ENCODE peak calls at places on chromosomes 5 and 9, in four cellular contexts. F is tibial nerve; A is CD8-positive, alpha-beta T cell; W is GM06990. P is an unnamed sample.

GRCh38 chr5:25544652-25545249 is 900.0 kb upstream of the CDH10 start:
- DNase-seq in A (no peak), W (no peak), F (peak; percentile 7), P (peak; percentile 36)

GRCh38 chr9:8268216-8268878 is 468.8 kb upstream of the DMAC1 start:
- DNase-seq in A (no peak), F (no peak), W (no peak), P (no peak)

GRCh38 chr9:107869111-107869510 is 379.5 kb upstream of the KLF4 start:
- DNase-seq in A (no peak), W (no peak), F (no peak), P (no peak)

GRCh38 chr5:126108505-126108904 is 314.7 kb upstream of the GRAMD2B start:
- DNase-seq in F (no peak), W (no peak), A (no peak), P (no peak)

GRCh38 chr9:128529191-128529590 is 23.2 kb upstream of the SPTAN1 start:
- DNase-seq in F (no peak), A (no peak), W (no peak), P (no peak)

GRCh38 chr9:29213374-29214161 is 1640.3 kb upstream of the C9orf72 start:
- DNase-seq in A (no peak), W (no peak), F (no peak), P (peak; percentile 10)

GRCh38 chr5:113608113-113608551 is 94.6 kb downstream of the YTHDC2 start:
- DNase-seq in W (no peak), A (no peak), F (no peak), P (no peak)

GRCh38 chr5:153158608-153159007 is 331.9 kb upstream of the GRIA1 start:
- DNase-seq in A (no peak), F (no peak), W (no peak), P (no peak)

GRCh38 chr5:61052870-61053269 is 107.9 kb downstream of the NDUFAF2 start:
- DNase-seq in A (no peak), W (no peak), F (no peak), P (peak; percentile 91)

GRCh38 chr9:34363619-34364351 is 12.9 kb downstream of the MYORG start:
- DNase-seq in A (peak; percentile 45), W (no peak), F (no peak), P (peak; percentile 12)

GRCh38 chr9:78234810-78235209 is 1.1 kb upstream of the CEP78 start:
- DNase-seq in F (no peak), W (no peak), A (no peak), P (peak; percentile 8)

GRCh38 chr9:22682536-22683392 is 236.1 kb downstream of the DMRTA1 start:
- DNase-seq in A (no peak), W (no peak), F (no peak), P (peak; percentile 66)

GRCh38 chr9:16371306-16371705 is 499.2 kb downstream of the BNC2 start:
- DNase-seq in A (peak; percentile 35), F (no peak), W (peak; percentile 9), P (no peak)

GRCh38 chr9:113471566-113471965 is 8.0 kb downstream of the RGS3 start:
- DNase-seq in F (no peak), A (no peak), W (no peak), P (no peak)

GRCh38 chr5:144191998-144192397 is 21.3 kb downstream of the KCTD16 start:
- DNase-seq in A (peak; percentile 54), W (peak; percentile 48), F (no peak), P (peak; percentile 79)

GRCh38 chr5:3348576-3349535 is 246.8 kb upstream of the IRX1 start:
- DNase-seq in W (no peak), F (no peak), A (peak; percentile 40), P (no peak)

GRCh38 chr5:31385774-31386537 is 145.9 kb downstream of the DROSHA start:
- DNase-seq in A (no peak), F (no peak), W (no peak), P (no peak)

GRCh38 chr9:119009253-119009652 is 360.0 kb downstream of the BRINP1 start:
- DNase-seq in A (no peak), W (no peak), F (no peak), P (no peak)

GRCh38 chr5:135140805-135141204 is 106.8 kb upstream of the PITX1 start:
- DNase-seq in A (no peak), F (no peak), W (no peak), P (peak; percentile 45)

GRCh38 chr9:109168170-109168569 is 1.1 kb upstream of the FRRS1L start:
- DNase-seq in W (no peak), A (no peak), F (no peak), P (no peak)

GRCh38 chr5:177018341-177018740 is 4.2 kb upstream of the ZNF346 start:
- DNase-seq in F (no peak), W (no peak), A (no peak), P (no peak)

GRCh38 chr9:80649001-80649420 is 1040.3 kb downstream of the TLE1 start:
- DNase-seq in F (peak; percentile 36), W (no peak), A (no peak), P (peak; percentile 89)

GRCh38 chr9:98099898-98100297 is 19.1 kb downstream of the TRIM14 start:
- DNase-seq in W (no peak), A (no peak), F (no peak), P (no peak)

GRCh38 chr5:17604951-17605350 is 968 bp downstream of the TAF11L11 start:
- DNase-seq in A (no peak), W (no peak), F (no peak), P (no peak)

GRCh38 chr9:93304574-93305496 is 120.9 kb downstream of the WNK2 start:
- DNase-seq in W (no peak), F (peak; percentile 58), A (peak; percentile 48), P (peak; percentile 55)

GRCh38 chr9:6667633-6668280 is 22.2 kb upstream of the GLDC start:
- DNase-seq in W (no peak), A (no peak), F (no peak), P (peak; percentile 40)

GRCh38 chr9:135074354-135075233 is 12.9 kb upstream of the OLFM1 start:
- DNase-seq in A (no peak), W (no peak), F (no peak), P (no peak)
- H3K4me3 ChIP-seq in A (no peak overlapping the region), W (no peak overlapping the region), F (peak overlapping the region; percentile 48), P (no peak overlapping the region)

DNA sequence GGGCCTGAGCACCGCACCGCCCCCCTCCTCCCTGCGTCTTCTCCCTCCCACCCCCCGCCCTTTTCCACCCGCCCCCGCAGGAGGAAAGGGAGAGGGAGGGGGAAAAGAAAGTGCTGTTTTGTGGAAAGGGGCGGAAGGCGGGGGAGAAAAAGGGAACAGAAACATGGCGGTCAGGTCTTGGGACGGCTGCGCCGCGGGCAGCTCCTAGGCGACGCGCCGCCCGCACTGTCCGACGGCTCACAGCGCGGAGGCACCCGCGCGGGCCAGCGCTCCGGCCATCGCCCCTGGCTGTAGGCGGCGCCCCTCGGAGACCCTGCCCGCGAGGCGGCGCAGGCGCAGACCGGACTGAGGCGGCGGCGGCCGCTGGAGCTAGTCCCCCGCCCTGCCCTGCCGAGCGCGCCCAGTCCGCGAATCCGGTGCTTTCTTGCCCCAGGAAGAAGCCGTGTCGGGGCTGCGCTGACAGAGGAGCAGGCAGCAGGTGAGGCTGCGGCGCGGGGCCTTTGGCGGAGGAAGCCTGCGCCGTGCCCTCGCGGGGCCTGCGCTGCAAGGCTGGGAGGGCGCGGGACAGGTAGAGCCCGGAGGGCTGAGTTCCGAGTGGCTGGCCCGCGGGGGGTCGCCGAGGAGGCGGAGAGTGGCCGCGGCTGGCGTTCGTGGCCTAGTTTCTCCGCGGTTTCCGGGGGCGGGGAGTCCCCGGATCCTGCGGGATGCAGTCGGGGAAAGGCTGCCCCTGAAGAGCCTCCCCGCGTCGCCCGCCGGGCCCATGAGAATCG is at the start of gene DENND4C:
- DNase-seq in W (peak; percentile 94), A (peak; percentile 88), F (peak; percentile 82), P (peak; percentile 87)
- TF ChIP-seq CTCF in W (no peak), A (no peak), F (peak; percentile 9), P (peak; percentile 7)

DNA sequence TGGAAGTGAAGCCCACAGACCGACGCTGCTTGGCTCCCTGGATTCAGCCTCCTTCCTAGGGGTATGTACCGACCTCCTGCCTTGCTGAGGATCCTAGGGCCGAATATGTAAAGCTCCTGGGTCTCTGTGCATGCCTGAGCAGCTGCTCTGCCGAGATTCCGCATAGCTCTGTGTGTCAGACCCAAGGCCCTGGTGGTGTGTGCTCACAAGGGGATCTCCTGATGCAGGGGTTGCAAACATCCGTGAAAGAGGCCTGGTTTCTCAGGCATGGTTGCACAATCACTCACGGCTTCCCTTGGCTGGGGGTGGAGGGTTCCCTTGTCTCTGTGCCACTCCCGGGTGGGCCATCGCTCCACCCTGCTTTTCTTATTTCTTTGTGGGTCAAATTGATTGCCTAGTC is 19.9 kb upstream of the SVEP1 start:
- DNase-seq in A (no peak), W (no peak), F (no peak), P (no peak)
- H3K4me3 ChIP-seq in A (no peak overlapping the region), W (no peak overlapping the region), F (no peak overlapping the region), P (no peak overlapping the region)

GRCh38 chr9:37653385-37653784 is 2.6 kb downstream of the FRMPD1 start:
- DNase-seq in A (no peak), W (no peak), F (no peak), P (no peak)

GRCh38 chr9:37645903-37646506 is 4.7 kb upstream of the FRMPD1 start:
- DNase-seq in A (no peak), F (no peak), W (no peak), P (no peak)

GRCh38 chr9:37650299-37650872 is 368 bp upstream of the FRMPD1 start:
- DNase-seq in W (no peak), A (no peak), F (no peak), P (no peak)

GRCh38 chr9:37656936-37657335 is 6.2 kb downstream of the FRMPD1 start:
- DNase-seq in A (no peak), F (no peak), W (no peak), P (no peak)

DNA sequence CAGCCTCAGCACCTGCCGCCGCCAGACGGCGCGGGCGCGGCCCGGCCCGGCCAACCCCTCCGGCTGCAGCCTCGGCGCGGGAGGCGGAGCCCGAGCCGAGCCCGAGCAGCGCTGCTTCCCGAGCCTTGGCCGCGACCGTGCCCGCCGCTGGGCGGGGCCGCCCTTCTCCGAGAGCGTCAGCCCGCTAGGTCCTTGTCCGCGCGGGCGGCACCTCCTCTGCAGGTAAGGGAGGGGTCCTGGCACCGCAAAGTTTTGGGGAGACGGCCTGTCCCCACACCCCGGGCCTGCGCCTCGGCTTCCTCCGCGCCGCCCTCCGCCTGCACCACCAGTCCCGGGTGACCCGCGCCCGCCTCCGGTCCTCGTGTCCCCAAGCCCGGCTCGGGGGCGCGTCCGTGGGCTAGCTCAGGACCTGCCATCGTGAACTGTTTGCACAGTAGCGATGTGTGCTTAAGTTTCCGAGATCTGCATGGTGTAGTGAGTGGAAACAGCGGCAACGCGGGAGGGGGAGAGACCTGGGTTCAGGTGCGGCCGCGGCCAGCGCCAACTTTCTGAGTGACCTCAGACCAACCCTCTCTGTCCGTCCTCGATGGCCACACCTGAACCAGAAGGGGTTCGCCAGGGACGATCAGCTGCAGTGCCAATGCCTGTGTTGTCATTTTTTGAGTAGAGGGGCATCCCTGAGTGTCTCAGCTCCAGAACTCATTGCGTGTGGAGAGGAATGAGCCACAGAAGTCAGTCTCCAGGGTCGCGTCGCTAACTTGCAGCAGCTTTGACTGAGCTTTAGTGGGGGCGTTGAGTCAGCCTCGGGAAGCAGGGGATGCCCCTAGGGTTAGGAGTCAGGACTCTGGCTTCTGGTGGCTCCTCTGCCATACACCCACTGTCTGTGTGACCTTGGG is at the start of gene FRMPD1:
- DNase-seq in A (peak; percentile 65), W (peak; percentile 72), F (no peak), P (peak; percentile 22)
- TF ChIP-seq CTCF in A (no peak), W (no peak), F (no peak), P (no peak)